ENCODE peak calls at places on chromosomes 6 and 20, in four cellular contexts. One of them, this sample, is unnamed.

GRCh38 chr6:75619230-75619899 is 17.7 kb downstream of the SENP6 start:
- DNase-seq in AG08395: no peak
- DNase-seq in AML-193: no peak
- DNase-seq in Caco-2: no peak
- DNase-seq in this sample: no peak

GRCh38 chr20:63979549-63980316 is at the start of gene SAMD10:
- DNase-seq in Caco-2: peak
- DNase-seq in AML-193: peak
- DNase-seq in AG08395: no peak
- DNase-seq in this sample: no peak

GRCh38 chr20:43442310-43442880 is 15.3 kb upstream of the SRSF6 start:
- DNase-seq in AML-193: no peak
- DNase-seq in AG08395: peak
- DNase-seq in Caco-2: no peak
- DNase-seq in this sample: peak

GRCh38 chr6:126112171-126112632 is 125.9 kb downstream of the TRMT11 start:
- DNase-seq in AML-193: no peak
- DNase-seq in Caco-2: peak
- DNase-seq in AG08395: no peak
- DNase-seq in this sample: peak

GRCh38 chr6:145332001-145332400 is 403.3 kb downstream of the EPM2A start:
- DNase-seq in AG08395: no peak
- DNase-seq in Caco-2: peak
- DNase-seq in AML-193: no peak
- DNase-seq in this sample: peak

GRCh38 chr20:21519136-21519584 is 5.3 kb upstream of the NKX2-2 start:
- DNase-seq in AG08395: no peak
- DNase-seq in Caco-2: no peak
- DNase-seq in AML-193: no peak
- DNase-seq in this sample: no peak

GRCh38 chr20:59171986-59172385 is 8.4 kb downstream of the ZNF831 start:
- DNase-seq in AML-193: no peak
- DNase-seq in AG08395: no peak
- DNase-seq in Caco-2: no peak
- DNase-seq in this sample: no peak

GRCh38 chr6:77786935-77787629 is 134.2 kb downstream of the MEI4 start:
- DNase-seq in AG08395: no peak
- DNase-seq in Caco-2: no peak
- DNase-seq in AML-193: no peak
- DNase-seq in this sample: no peak

GRCh38 chr6:26575494-26575939 is 21.2 kb upstream of the ABT1 start:
- DNase-seq in Caco-2: no peak
- DNase-seq in AG08395: no peak
- DNase-seq in AML-193: no peak
- DNase-seq in this sample: no peak

GRCh38 chr6:167678102-167679101 is 148.3 kb upstream of the AFDN start:
- DNase-seq in Caco-2: peak
- DNase-seq in AG08395: no peak
- DNase-seq in AML-193: no peak
- DNase-seq in this sample: no peak

GRCh38 chr20:36793294-36794115 is 19.9 kb upstream of the DSN1 start:
- DNase-seq in AML-193: no peak
- DNase-seq in AG08395: no peak
- DNase-seq in Caco-2: no peak
- DNase-seq in this sample: no peak

GRCh38 chr6:835476-836160 is 142.7 kb upstream of the EXOC2 start:
- DNase-seq in AG08395: no peak
- DNase-seq in Caco-2: no peak
- DNase-seq in AML-193: no peak
- DNase-seq in this sample: peak

GRCh38 chr6:5006182-5006581 is 2.3 kb upstream of the RPP40 start:
- DNase-seq in AML-193: no peak
- DNase-seq in Caco-2: no peak
- DNase-seq in AG08395: no peak
- DNase-seq in this sample: no peak

GRCh38 chr6:21808551-21809181 is 215.1 kb downstream of the SOX4 start:
- DNase-seq in AG08395: no peak
- DNase-seq in AML-193: no peak
- DNase-seq in Caco-2: peak
- DNase-seq in this sample: peak

GRCh38 chr6:106360989-106361430 is 493 bp downstream of the CRYBG1 start:
- DNase-seq in Caco-2: peak
- DNase-seq in AML-193: no peak
- DNase-seq in AG08395: no peak
- DNase-seq in this sample: no peak

GRCh38 chr20:62675156-62675871 is 33.0 kb downstream of the SLCO4A1 start:
- DNase-seq in AG08395: peak
- DNase-seq in Caco-2: no peak
- DNase-seq in AML-193: peak
- DNase-seq in this sample: peak

This sample was measured in myocyte.